ENCODE peak calls at places on chromosomes 12 and 14, in eight cellular contexts. One of them, this sample, is unnamed.

GRCh38 chr14:64266206-64266605 is 28.0 kb downstream of the ESR2 start:
- DNase-seq in lung: no peak
- DNase-seq in aorta: no peak
- DNase-seq in iPS-NIHi11: no peak
- DNase-seq in GM13976: no peak
- DNase-seq in CD4-positive, alpha-beta memory T cell: no peak
- DNase-seq in amniotic stem cell: no peak
- DNase-seq in WTC11: no peak
- DNase-seq in this sample: no peak

GRCh38 chr12:61213646-61214045 is 1046.6 kb upstream of the USP15 start:
- DNase-seq in lung: no peak
- DNase-seq in aorta: no peak
- DNase-seq in iPS-NIHi11: no peak
- DNase-seq in GM13976: no peak
- DNase-seq in CD4-positive, alpha-beta memory T cell: no peak
- DNase-seq in amniotic stem cell: no peak
- DNase-seq in WTC11: no peak
- DNase-seq in this sample: no peak

GRCh38 chr12:113231275-113232231 is 10.3 kb downstream of the TPCN1 start:
- DNase-seq in lung: no peak
- DNase-seq in aorta: peak
- DNase-seq in iPS-NIHi11: peak
- DNase-seq in GM13976: no peak
- DNase-seq in CD4-positive, alpha-beta memory T cell: no peak
- DNase-seq in amniotic stem cell: no peak
- DNase-seq in WTC11: no peak
- DNase-seq in this sample: peak

GRCh38 chr14:50057331-50057730 is 59.0 kb downstream of the VCPKMT start:
- DNase-seq in lung: no peak
- DNase-seq in aorta: no peak
- DNase-seq in iPS-NIHi11: no peak
- DNase-seq in GM13976: no peak
- DNase-seq in CD4-positive, alpha-beta memory T cell: no peak
- DNase-seq in amniotic stem cell: no peak
- DNase-seq in WTC11: no peak
- DNase-seq in this sample: no peak

GRCh38 chr14:105124837-105125222 is 43.7 kb downstream of the JAG2 start:
- DNase-seq in lung: no peak
- DNase-seq in aorta: no peak
- DNase-seq in iPS-NIHi11: no peak
- DNase-seq in GM13976: no peak
- DNase-seq in CD4-positive, alpha-beta memory T cell: no peak
- DNase-seq in amniotic stem cell: no peak
- DNase-seq in WTC11: no peak
- DNase-seq in this sample: no peak

GRCh38 chr14:96275182-96276112 is 19.4 kb downstream of the BDKRB1 start:
- DNase-seq in lung: peak
- DNase-seq in aorta: peak
- DNase-seq in iPS-NIHi11: peak
- DNase-seq in GM13976: peak
- DNase-seq in CD4-positive, alpha-beta memory T cell: peak
- DNase-seq in amniotic stem cell: peak
- DNase-seq in WTC11: peak
- DNase-seq in this sample: peak

GRCh38 chr12:15700595-15700994 is 88.6 kb downstream of the EPS8 start:
- DNase-seq in lung: no peak
- DNase-seq in aorta: no peak
- DNase-seq in iPS-NIHi11: no peak
- DNase-seq in GM13976: peak
- DNase-seq in CD4-positive, alpha-beta memory T cell: no peak
- DNase-seq in amniotic stem cell: peak
- DNase-seq in WTC11: no peak
- DNase-seq in this sample: no peak

GRCh38 chr14:23061995-23062394 is 4.7 kb upstream of the CDH24 start:
- DNase-seq in lung: peak
- DNase-seq in aorta: peak
- DNase-seq in iPS-NIHi11: no peak
- DNase-seq in GM13976: no peak
- DNase-seq in CD4-positive, alpha-beta memory T cell: no peak
- DNase-seq in amniotic stem cell: no peak
- DNase-seq in WTC11: no peak
- DNase-seq in this sample: no peak

GRCh38 chr12:6644257-6644596 is 3.0 kb downstream of the ACRBP start:
- DNase-seq in lung: no peak
- DNase-seq in aorta: peak
- DNase-seq in iPS-NIHi11: no peak
- DNase-seq in GM13976: peak
- DNase-seq in CD4-positive, alpha-beta memory T cell: no peak
- DNase-seq in amniotic stem cell: no peak
- DNase-seq in WTC11: no peak
- DNase-seq in this sample: no peak

GRCh38 chr12:110638792-110639191 is 24.9 kb downstream of the TCTN1 start:
- DNase-seq in lung: no peak
- DNase-seq in aorta: no peak
- DNase-seq in iPS-NIHi11: no peak
- DNase-seq in GM13976: no peak
- DNase-seq in CD4-positive, alpha-beta memory T cell: no peak
- DNase-seq in amniotic stem cell: no peak
- DNase-seq in WTC11: no peak
- DNase-seq in this sample: no peak